ENCODE peak calls at places on chromosomes 4 and X, in nine cellular contexts. U is GM13976, Y is psoas muscle, F is cardiac muscle cell, G is neural crest cell, D is GM13977, I is endothelial cell, B is upper lobe of left lung, A is tibial artery. L is an unnamed sample.

GRCh38 chr4:165493359-165493758 is 114.6 kb downstream of the CPE start:
- DNase-seq in U (peak), Y (peak), F (peak), G (peak), D (peak), I (peak), B (peak), A (peak), L (peak)

GRCh38 chr4:146428298-146428697 is 93.4 kb downstream of the SLC10A7 start:
- DNase-seq in U (no peak), Y (no peak), F (no peak), G (no peak), D (no peak), I (no peak), B (no peak), A (no peak), L (no peak)

GRCh38 chr4:168197926-168198325 is 105.6 kb downstream of the ANXA10 start:
- DNase-seq in U (no peak), Y (no peak), F (no peak), G (no peak), D (no peak), I (no peak), B (no peak), A (no peak), L (no peak)

GRCh38 chr4:88732714-88733368 is 35.2 kb upstream of the NAP1L5 start:
- DNase-seq in U (no peak), Y (no peak), F (no peak), G (no peak), D (no peak), I (no peak), B (no peak), A (no peak), L (no peak)

GRCh38 chr4:98642991-98643426 is 15.4 kb downstream of the TSPAN5 start:
- DNase-seq in U (no peak), Y (no peak), F (no peak), G (no peak), D (no peak), I (no peak), B (no peak), A (no peak), L (no peak)

GRCh38 chr4:9970399-9971011 is 50.8 kb downstream of the SLC2A9 start:
- DNase-seq in U (no peak), Y (no peak), F (no peak), G (no peak), D (peak), I (no peak), B (no peak), A (no peak), L (no peak)

GRCh38 chr4:155342142-155342541 is 34.6 kb downstream of the MAP9 start:
- DNase-seq in U (no peak), Y (no peak), F (no peak), G (no peak), D (no peak), I (no peak), B (no peak), A (no peak), L (no peak)

GRCh38 chr4:8688041-8688907 is 95.7 kb downstream of the CPZ start:
- DNase-seq in U (peak), Y (no peak), F (peak), G (peak), D (no peak), I (peak), B (no peak), A (no peak), L (peak)

GRCh38 chr4:38526412-38526811 is 137.6 kb upstream of the KLF3 start:
- DNase-seq in U (no peak), Y (no peak), F (no peak), G (no peak), D (no peak), I (no peak), B (no peak), A (no peak), L (no peak)

GRCh38 chr4:151649461-151649860 is 111.3 kb downstream of the GATB start:
- DNase-seq in U (no peak), Y (no peak), F (no peak), G (no peak), D (no peak), I (no peak), B (no peak), A (no peak), L (no peak)

GRCh38 chr4:148515248-148515647 is 73.0 kb upstream of the NR3C2 start:
- DNase-seq in U (no peak), Y (no peak), F (no peak), G (no peak), D (no peak), I (no peak), B (no peak), A (no peak), L (no peak)

GRCh38 chrX:19195243-19195610 is 73.0 kb upstream of the ADGRG2 start:
- DNase-seq in U (no peak), Y (no peak), F (no peak), G (no peak), D (no peak), I (no peak), B (peak), A (no peak), L (no peak)

GRCh38 chrX:133048751-133049150 is 48.2 kb downstream of the USP26 start:
- DNase-seq in U (no peak), Y (no peak), F (no peak), G (no peak), D (no peak), I (no peak), B (no peak), A (no peak), L (no peak)

GRCh38 chr4:99013402-99013843 is 17.9 kb downstream of the METAP1 start:
- DNase-seq in U (no peak), Y (no peak), F (peak), G (no peak), D (no peak), I (no peak), B (no peak), A (no peak), L (no peak)

GRCh38 chrX:69299271-69299670 is 134.0 kb upstream of the PJA1 start:
- DNase-seq in U (no peak), Y (no peak), F (peak), G (no peak), D (no peak), I (no peak), B (no peak), A (no peak), L (no peak)

GRCh38 chrX:105706041-105706440 is 116.3 kb upstream of the NRK start:
- DNase-seq in U (no peak), Y (no peak), F (no peak), G (no peak), D (no peak), I (no peak), B (no peak), A (no peak), L (no peak)

GRCh38 chrX:19697416-19697815 is 182.1 kb upstream of the MAP3K15 start:
- DNase-seq in U (no peak), Y (no peak), F (no peak), G (no peak), D (no peak), I (no peak), B (no peak), A (no peak), L (no peak)

GRCh38 chrX:30938295-30938694 is 49.2 kb upstream of the TAB3 start:
- DNase-seq in U (no peak), Y (no peak), F (no peak), G (no peak), D (no peak), I (no peak), B (no peak), A (no peak), L (no peak)

GRCh38 chrX:103488794-103489193 is 30.5 kb downstream of the RAB40A start:
- DNase-seq in U (no peak), Y (no peak), F (no peak), G (no peak), D (no peak), I (no peak), B (no peak), A (no peak), L (no peak)

GRCh38 chr4:6008092-6008551 is 10.1 kb downstream of the C4orf50 start:
- DNase-seq in U (no peak), Y (no peak), F (peak), G (no peak), D (no peak), I (peak), B (no peak), A (no peak), L (peak)

GRCh38 chr4:111666826-111667360 is 478.4 kb upstream of the FAM241A start:
- DNase-seq in U (no peak), Y (no peak), F (no peak), G (no peak), D (no peak), I (no peak), B (no peak), A (no peak), L (no peak)

GRCh38 chr4:41268024-41268423 is 11.3 kb downstream of the UCHL1 start:
- DNase-seq in U (no peak), Y (no peak), F (no peak), G (no peak), D (no peak), I (no peak), B (no peak), A (no peak), L (no peak)

GRCh38 chr4:76559236-76560071 is 124.4 kb downstream of the SHROOM3 start:
- DNase-seq in U (no peak), Y (no peak), F (no peak), G (no peak), D (no peak), I (no peak), B (no peak), A (no peak), L (no peak)

GRCh38 chrX:14015294-14015693 is 14.4 kb downstream of the GEMIN8 start:
- DNase-seq in U (no peak), Y (no peak), F (no peak), G (no peak), D (no peak), I (no peak), B (no peak), A (no peak), L (no peak)

GRCh38 chrX:2391869-2392606 is 108.7 kb downstream of the DHRSX start:
- DNase-seq in U (no peak), Y (no peak), F (no peak), G (no peak), D (no peak), I (no peak), B (no peak), A (no peak), L (no peak)

GRCh38 chrX:77742788-77743476 is 43.1 kb downstream of the ATRX start:
- DNase-seq in U (no peak), Y (peak), F (no peak), G (no peak), D (no peak), I (no peak), B (peak), A (peak), L (no peak)

GRCh38 chrX:106954041-106954440 is 33.8 kb downstream of the CLDN2 start:
- DNase-seq in U (no peak), Y (no peak), F (no peak), G (no peak), D (no peak), I (no peak), B (no peak), A (no peak), L (no peak)

GRCh38 chr4:63169836-63170235 is 1239.4 kb downstream of the TECRL start:
- DNase-seq in U (no peak), Y (no peak), F (no peak), G (no peak), D (no peak), I (no peak), B (no peak), A (no peak), L (no peak)

GRCh38 chr4:7389719-7390118 is 45.0 kb downstream of the PSAPL1 start:
- DNase-seq in U (no peak), Y (no peak), F (no peak), G (no peak), D (no peak), I (no peak), B (peak), A (peak), L (no peak)

GRCh38 chrX:24838624-24839023 is 144.9 kb downstream of the POLA1 start:
- DNase-seq in U (peak), Y (no peak), F (peak), G (peak), D (peak), I (peak), B (no peak), A (no peak), L (no peak)
- TF ChIP-seq CTCF in U (peak), Y (peak), F (peak), G (peak), D (peak), I (peak), B (no peak), A (peak), L (peak)

DNA sequence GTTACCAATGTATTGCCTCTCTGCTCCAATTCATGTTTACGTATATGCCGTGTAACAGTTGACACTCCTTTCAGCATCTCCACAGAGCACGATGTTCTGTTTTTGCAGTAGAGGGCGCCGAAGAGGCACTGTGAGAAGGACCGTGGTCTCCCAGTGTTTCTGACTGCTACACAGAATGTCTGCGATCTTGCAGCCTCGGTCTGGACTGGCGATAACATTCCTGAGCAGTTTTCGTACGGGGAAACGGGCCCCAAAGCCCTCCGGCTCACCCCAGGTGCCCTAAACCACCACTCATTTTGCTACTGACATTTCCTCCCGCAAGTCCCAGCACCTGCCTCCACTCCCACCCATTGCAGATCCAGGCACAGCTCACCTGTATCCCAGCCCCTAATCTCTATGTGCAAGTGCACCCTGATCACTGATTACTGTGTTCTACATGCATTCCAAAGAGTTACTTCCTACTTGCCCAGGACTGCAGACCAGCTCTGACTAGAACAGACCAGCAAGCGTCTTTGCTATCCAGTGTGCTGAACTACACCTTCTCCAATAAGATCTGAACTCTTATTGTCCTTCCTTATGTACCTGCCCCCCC is 12.4 kb upstream of the NFXL1 start:
- DNase-seq in U (peak), Y (peak), F (peak), G (peak), D (peak), I (peak), B (peak), A (peak), L (peak)
- TF ChIP-seq CTCF in U (peak), Y (peak), F (peak), G (peak), D (peak), I (peak), B (peak), A (no peak), L (peak)

DNA sequence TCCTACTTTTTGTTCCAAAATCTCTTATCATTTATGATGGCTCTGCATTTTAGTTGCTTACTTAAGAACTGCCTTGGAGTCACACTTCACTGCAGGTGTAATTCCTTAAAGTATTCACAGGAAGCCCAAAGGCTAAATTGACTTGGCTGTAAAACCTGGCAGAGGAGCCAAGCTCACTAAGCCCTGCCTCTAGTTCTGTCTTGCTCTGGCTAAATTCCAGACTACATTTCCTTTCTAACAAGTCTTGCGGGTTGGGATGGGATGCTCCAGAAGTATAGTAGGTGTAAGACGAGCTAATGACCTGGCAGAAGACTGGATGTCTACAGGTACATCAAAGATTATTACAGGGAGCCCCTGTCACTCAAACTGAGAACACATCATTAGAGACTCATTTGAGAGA is 924.0 kb upstream of the INTU start:
- DNase-seq in U (no peak), Y (no peak), F (no peak), G (no peak), D (no peak), I (no peak), B (no peak), A (no peak), L (no peak)
- TF ChIP-seq CTCF in U (no peak), Y (no peak), F (no peak), G (no peak), D (no peak), I (no peak), B (no peak), A (no peak), L (no peak)

GRCh38 chr4:73376962-73377361 is 27.1 kb upstream of the ALB start:
- DNase-seq in U (no peak), Y (no peak), F (no peak), G (no peak), D (no peak), I (no peak), B (no peak), A (no peak), L (no peak)

GRCh38 chr4:73379946-73380345 is 24.1 kb upstream of the ALB start:
- DNase-seq in U (no peak), Y (no peak), F (no peak), G (no peak), D (no peak), I (no peak), B (no peak), A (no peak), L (no peak)

GRCh38 chr4:73378887-73379286 is 25.2 kb upstream of the ALB start:
- DNase-seq in U (no peak), Y (no peak), F (no peak), G (no peak), D (no peak), I (no peak), B (no peak), A (no peak), L (no peak)

GRCh38 chr4:73375328-73375741 is 28.8 kb upstream of the ALB start:
- DNase-seq in U (no peak), Y (no peak), F (no peak), G (no peak), D (no peak), I (no peak), B (no peak), A (no peak), L (no peak)

DNA sequence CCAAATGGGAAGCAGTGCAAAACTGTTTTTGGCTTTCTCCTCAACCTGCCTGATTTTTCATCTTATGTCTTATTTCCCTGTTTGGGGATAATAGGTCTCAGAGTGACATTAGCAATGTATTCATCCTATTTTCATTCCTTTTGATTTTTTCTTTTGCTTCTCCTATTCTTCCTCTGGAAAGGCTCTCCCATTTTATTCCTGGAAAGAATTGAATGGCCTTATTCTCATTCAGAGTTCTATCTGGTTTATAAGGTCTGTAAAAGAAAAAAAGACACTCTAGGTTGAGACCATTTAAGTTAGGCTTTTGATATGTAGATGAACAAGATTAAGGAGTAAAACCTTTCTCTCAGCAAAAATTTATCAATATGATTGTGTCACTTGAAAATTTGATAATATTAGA is 27.8 kb upstream of the ALB start:
- DNase-seq in U (no peak), Y (no peak), F (no peak), G (no peak), D (no peak), I (no peak), B (no peak), A (no peak), L (no peak)
- TF ChIP-seq CTCF in U (no peak), Y (no peak), F (no peak), G (no peak), D (no peak), I (no peak), B (no peak), A (no peak), L (no peak)

DNA sequence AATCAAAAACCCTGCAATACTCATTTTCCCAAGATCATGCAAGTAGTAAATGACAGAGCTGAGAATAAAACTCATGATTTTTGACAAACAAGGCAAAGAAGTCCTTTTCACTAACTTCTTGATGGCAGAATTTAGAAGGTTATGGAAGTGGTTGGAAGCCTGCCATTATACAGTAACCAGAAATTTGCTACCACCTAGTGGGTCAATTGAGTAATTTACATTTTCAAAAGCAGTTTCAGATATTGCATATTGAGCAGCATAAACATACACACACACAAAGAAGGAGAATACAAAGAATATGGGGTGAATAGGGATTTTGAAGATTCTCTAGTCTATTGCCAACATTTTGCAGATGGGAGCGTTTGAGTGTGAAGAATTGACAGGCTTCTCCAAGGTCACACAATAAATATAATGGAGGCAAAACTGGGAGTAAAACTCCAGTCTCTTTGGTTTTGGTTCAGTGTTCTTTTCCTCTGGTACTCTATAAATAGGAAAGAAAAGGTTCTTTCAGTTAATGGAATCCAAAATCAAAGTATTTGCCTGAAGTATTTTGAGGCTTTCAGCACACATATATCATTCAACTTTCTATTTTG is 70.2 kb downstream of the GC start:
- DNase-seq in U (no peak), Y (no peak), F (peak), G (no peak), D (peak), I (no peak), B (no peak), A (no peak), L (no peak)
- TF ChIP-seq CTCF in U (peak), Y (peak), F (peak), G (peak), D (peak), I (peak), B (peak), A (peak), L (peak)

GRCh38 chr4:126182801-126183200 is 868.0 kb downstream of the FAT4 start:
- DNase-seq in U (no peak), Y (no peak), F (no peak), G (no peak), D (no peak), I (no peak), B (no peak), A (no peak), L (no peak)
- TF ChIP-seq CTCF in U (no peak), Y (no peak), F (no peak), G (no peak), D (no peak), I (no peak), B (no peak), A (no peak), L (no peak)

DNA sequence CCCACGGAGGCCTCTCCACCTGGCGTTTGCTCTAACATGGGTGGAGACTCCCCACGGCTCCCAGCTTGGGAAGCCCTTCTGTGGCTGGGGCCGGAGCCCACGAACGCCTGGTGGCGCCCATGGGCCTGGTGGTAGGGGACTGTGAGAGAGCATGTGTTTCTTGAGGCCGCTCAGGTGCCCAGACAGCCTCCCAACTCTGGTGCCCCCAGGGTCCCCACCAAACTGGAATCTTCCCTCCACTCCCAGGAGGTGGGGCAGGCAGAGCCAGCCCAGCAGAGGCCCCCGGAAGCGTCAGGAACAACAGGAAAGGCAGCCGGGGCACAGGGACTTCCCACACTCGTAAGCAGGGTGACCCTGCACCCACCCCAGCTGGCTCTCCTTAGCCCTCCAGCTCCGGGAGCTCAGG is 33.3 kb upstream of the FGFR3 start:
- DNase-seq in U (no peak), Y (no peak), F (no peak), G (no peak), D (no peak), I (no peak), B (no peak), A (no peak), L (no peak)
- TF ChIP-seq CTCF in U (no peak), Y (no peak), F (no peak), G (no peak), D (peak), I (no peak), B (no peak), A (no peak), L (no peak)

GRCh38 chr4:159428975-159429692 is 326.3 kb downstream of the RAPGEF2 start:
- DNase-seq in U (no peak), Y (no peak), F (peak), G (no peak), D (no peak), I (no peak), B (no peak), A (no peak), L (no peak)
- TF ChIP-seq CTCF in U (no peak), Y (no peak), F (no peak), G (no peak), D (no peak), I (no peak), B (no peak), A (no peak), L (no peak)

L was measured in progenitor cell of endocrine pancreas.